ENCODE peak calls at places on chromosome 22, in ten cellular contexts. N is fibroblast of villous mesenchyme; D is transverse colon; K is posterior vena cava; A is GM10248; B is stimulated activated CD4-positive, alpha-beta T cell treated with anti-CD3 and anti-CD28 coated beads, TNF-alpha, amount 100 ng/mL, for 24 hours; Z is prostate gland; O is GM23248; S is ACHN; V is H9. W is an unnamed sample.

GRCh38 chr22:19832476-19833108 is 22.1 kb downstream of the GNB1L start:
- DNase-seq in N (no peak), D (no peak), K (no peak), A (no peak), B (no peak), Z (no peak), O (no peak), S (no peak), V (no peak), W (no peak)

GRCh38 chr22:22229683-22230420 is 14.7 kb upstream of the VPREB1 start:
- DNase-seq in N (no peak), D (no peak), K (no peak), A (no peak), B (no peak), Z (no peak), O (no peak), S (no peak), V (no peak), W (no peak)

GRCh38 chr22:47160781-47161520 is 398.5 kb downstream of the TBC1D22A start:
- DNase-seq in N (no peak), D (peak; percentile 1), K (peak; percentile 64), A (no peak), B (no peak), Z (no peak), O (no peak), S (no peak), V (no peak), W (no peak)

GRCh38 chr22:32591620-32592019 is 117.0 kb downstream of the FBXO7 start:
- DNase-seq in N (peak; percentile 99), D (no peak), K (no peak), A (no peak), B (no peak), Z (no peak), O (peak; percentile 97), S (no peak), V (no peak), W (no peak)

GRCh38 chr22:41250127-41250526 is 9.4 kb upstream of the CHADL start:
- DNase-seq in N (no peak), D (no peak), K (no peak), A (no peak), B (no peak), Z (no peak), O (no peak), S (no peak), V (no peak), W (no peak)

GRCh38 chr22:24951942-24952836 is at the start of gene KIAA1671:
- DNase-seq in N (peak; percentile 66), D (peak; percentile 91), K (peak; percentile 95), A (peak; percentile 94), B (peak; percentile 81), Z (peak; percentile 84), O (peak; percentile 85), S (peak; percentile 81), V (peak; percentile 98), W (peak; percentile 1)

GRCh38 chr22:17388235-17388634 is 19.0 kb downstream of the CECR2 start:
- DNase-seq in N (no peak), D (no peak), K (no peak), A (no peak), B (no peak), Z (no peak), O (no peak), S (no peak), V (no peak), W (no peak)

GRCh38 chr22:27438271-27438980 is 363.1 kb downstream of the MN1 start:
- DNase-seq in N (no peak), D (no peak), K (no peak), A (no peak), B (no peak), Z (peak; percentile 25), O (peak; percentile 57), S (no peak), V (no peak), W (no peak)

GRCh38 chr22:30196141-30196866 is 50.3 kb downstream of the LIF start:
- DNase-seq in N (peak; percentile 100), D (peak; percentile 68), K (peak; percentile 94), A (peak; percentile 55), B (peak; percentile 50), Z (peak; percentile 82), O (peak; percentile 100), S (peak; percentile 99), V (peak; percentile 87), W (peak; percentile 80)

GRCh38 chr22:20117656-20118571 is 888 bp upstream of the TRMT2A start:
- DNase-seq in N (peak; percentile 31), D (peak; percentile 30), K (no peak), A (peak; percentile 72), B (peak; percentile 85), Z (no peak), O (peak; percentile 80), S (peak; percentile 24), V (no peak), W (no peak)

GRCh38 chr22:21818487-21819182 is 48.8 kb downstream of the MAPK1 start:
- DNase-seq in N (no peak), D (no peak), K (no peak), A (no peak), B (no peak), Z (no peak), O (no peak), S (no peak), V (peak; percentile 34), W (no peak)

GRCh38 chr22:36753120-36753802 is 22.7 kb downstream of the IFT27 start:
- DNase-seq in N (no peak), D (peak; percentile 22), K (no peak), A (no peak), B (no peak), Z (no peak), O (peak; percentile 24), S (no peak), V (no peak), W (no peak)

GRCh38 chr22:47616396-47617020 is 854.1 kb downstream of the TBC1D22A start:
- DNase-seq in N (no peak), D (no peak), K (peak; percentile 72), A (no peak), B (no peak), Z (no peak), O (no peak), S (no peak), V (peak; percentile 14), W (no peak)

GRCh38 chr22:45259754-45260394 is 19.2 kb upstream of the KIAA0930 start:
- DNase-seq in N (no peak), D (no peak), K (no peak), A (no peak), B (no peak), Z (no peak), O (no peak), S (no peak), V (no peak), W (no peak)

GRCh38 chr22:47213571-47214230 is 451.3 kb downstream of the TBC1D22A start:
- DNase-seq in N (peak; percentile 1), D (peak; percentile 28), K (peak; percentile 31), A (peak; percentile 67), B (peak; percentile 54), Z (no peak), O (peak; percentile 54), S (peak; percentile 9), V (peak; percentile 40), W (peak; percentile 5)

GRCh38 chr22:46061431-46062231 is 84.7 kb upstream of the WNT7B start:
- DNase-seq in N (no peak), D (peak; percentile 11), K (peak; percentile 77), A (no peak), B (no peak), Z (no peak), O (no peak), S (no peak), V (peak; percentile 69), W (no peak)